ENCODE peak calls at places on chromosomes 3 and 15, in seven cellular contexts. N is AG10803, M is astrocyte of the spinal cord, L is heart left ventricle, K is lower leg skin, S is uterus, B is heart right ventricle. P is an unnamed sample.

GRCh38 chr3:195443391-195443989 is 670 bp upstream of the ACAP2 start:
- DNase-seq in N (no peak), M (no peak), L (no peak), K (no peak), S (no peak), B (no peak), P (no peak)

GRCh38 chr3:64216706-64217105 is 8.6 kb downstream of the PRICKLE2 start:
- DNase-seq in N (peak; percentile 58), M (peak; percentile 54), L (no peak), K (no peak), S (no peak), B (no peak), P (peak; percentile 69)

GRCh38 chr15:40953713-40954074 is 423 bp downstream of the CHAC1 start:
- DNase-seq in N (no peak), M (no peak), L (no peak), K (no peak), S (no peak), B (no peak), P (peak; percentile 38)

GRCh38 chr3:52308308-52308707 is 7.8 kb upstream of the DNAH1 start:
- DNase-seq in N (no peak), M (no peak), L (no peak), K (no peak), S (no peak), B (no peak), P (no peak)

GRCh38 chr3:45034612-45035252 is 8.6 kb downstream of the CLEC3B start:
- DNase-seq in N (no peak), M (no peak), L (peak; percentile 73), K (peak; percentile 75), S (no peak), B (peak; percentile 62), P (no peak)

GRCh38 chr3:188174309-188175044 is 20.5 kb downstream of the LPP start:
- DNase-seq in N (no peak), M (no peak), L (no peak), K (no peak), S (no peak), B (no peak), P (no peak)

GRCh38 chr3:101061312-101061711 is 68.1 kb upstream of the ABI3BP start:
- DNase-seq in N (no peak), M (no peak), L (no peak), K (no peak), S (no peak), B (no peak), P (no peak)

GRCh38 chr3:63279000-63279366 is 875 bp downstream of the SYNPR start:
- DNase-seq in N (no peak), M (no peak), L (no peak), K (no peak), S (no peak), B (no peak), P (no peak)

GRCh38 chr3:50221051-50221412 is 15.0 kb upstream of the GNAI2 start:
- DNase-seq in N (no peak), M (no peak), L (no peak), K (no peak), S (no peak), B (no peak), P (no peak)

GRCh38 chr3:139358857-139359562 is 15.2 kb downstream of the MRPS22 start:
- DNase-seq in N (no peak), M (no peak), L (no peak), K (no peak), S (no peak), B (no peak), P (no peak)

GRCh38 chr15:61018083-61018482 is 211.0 kb downstream of the RORA start:
- DNase-seq in N (no peak), M (no peak), L (no peak), K (no peak), S (no peak), B (no peak), P (no peak)

GRCh38 chr3:25587094-25587493 is 77.6 kb downstream of the TOP2B start:
- DNase-seq in N (no peak), M (no peak), L (no peak), K (no peak), S (no peak), B (no peak), P (no peak)

GRCh38 chr3:8319935-8320634 is 181.5 kb upstream of the LMCD1 start:
- DNase-seq in N (peak; percentile 85), M (peak; percentile 65), L (no peak), K (no peak), S (no peak), B (no peak), P (peak; percentile 84)

DNA sequence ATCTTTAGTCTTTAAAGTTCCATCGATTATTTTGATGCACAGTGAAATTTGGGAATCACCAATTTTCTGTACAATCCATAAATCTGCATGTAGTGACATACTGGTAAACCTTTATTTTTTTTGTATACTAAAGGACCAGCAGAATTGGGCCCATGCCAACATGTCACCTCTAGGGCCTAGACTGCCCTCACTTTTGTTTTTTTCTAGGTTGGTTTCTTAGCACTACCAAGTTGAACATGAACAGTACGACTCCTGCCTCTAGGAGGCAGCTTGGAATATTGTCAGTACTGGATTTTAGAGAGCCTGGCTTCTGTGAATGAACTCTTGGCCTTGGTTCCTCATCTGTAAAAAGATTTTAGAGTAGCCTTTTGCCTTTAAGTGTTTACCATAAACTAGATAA is 32.3 kb downstream of the NKIRAS1 start:
- DNase-seq in N (peak; percentile 3), M (no peak), L (no peak), K (no peak), S (no peak), B (no peak), P (no peak)
- TF ChIP-seq CTCF in N (peak; percentile 8), M (peak; percentile 14), L (no peak), K (no peak), S (no peak), B (no peak), P (peak; percentile 8)

GRCh38 chr3:184582998-184583344 is 21.4 kb downstream of the EPHB3 start:
- DNase-seq in N (no peak), M (no peak), L (no peak), K (no peak), S (no peak), B (no peak), P (no peak)
- H3K4me3 ChIP-seq in N (peak overlapping the region; percentile 57), M (peak overlapping the region; percentile 32), L (peak overlapping the region; percentile 65), K (peak overlapping the region; percentile 23), S (peak overlapping the region; percentile 31), B (peak overlapping the region; percentile 50), P (peak overlapping the region; percentile 28)

GRCh38 chr3:182148360-182148759 is 436.6 kb downstream of the SOX2 start:
- DNase-seq in N (no peak), M (no peak), L (no peak), K (no peak), S (no peak), B (no peak), P (no peak)

GRCh38 chr3:182138388-182138787 is 426.7 kb downstream of the SOX2 start:
- DNase-seq in N (no peak), M (no peak), L (no peak), K (no peak), S (no peak), B (no peak), P (no peak)

GRCh38 chr3:182139627-182140357 is 428.1 kb downstream of the SOX2 start:
- DNase-seq in N (no peak), M (no peak), L (no peak), K (no peak), S (no peak), B (no peak), P (no peak)

GRCh38 chr3:182143903-182144302 is 432.2 kb downstream of the SOX2 start:
- DNase-seq in N (no peak), M (no peak), L (no peak), K (no peak), S (no peak), B (no peak), P (no peak)

DNA sequence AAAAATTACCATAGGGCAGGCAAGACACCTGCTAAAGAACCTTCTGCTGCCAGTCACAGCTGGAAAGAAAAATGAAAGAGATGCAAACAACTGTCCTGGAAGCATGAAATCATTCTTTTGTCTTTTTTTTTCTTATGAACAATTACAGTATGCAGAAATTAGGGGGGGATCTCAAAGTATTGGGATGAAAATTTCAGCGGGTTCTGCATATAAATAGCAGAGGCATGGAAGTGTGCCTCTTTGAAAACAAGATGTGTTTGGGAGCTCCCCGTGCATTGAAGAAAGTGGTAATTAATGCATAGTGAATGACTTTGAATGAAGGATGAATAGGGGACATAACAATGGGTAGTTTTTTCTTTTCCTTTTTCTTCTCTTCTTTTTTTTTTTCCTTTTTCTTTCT is 431.2 kb downstream of the SOX2 start:
- DNase-seq in N (no peak), M (no peak), L (no peak), K (no peak), S (no peak), B (no peak), P (no peak)
- TF ChIP-seq CTCF in N (no peak), M (no peak), L (no peak), K (no peak), S (no peak), B (no peak), P (no peak)

GRCh38 chr3:126259411-126260391 is 79.3 kb upstream of the ALDH1L1 start:
- DNase-seq in N (no peak), M (peak; percentile 22), L (peak; percentile 89), K (no peak), S (peak; percentile 58), B (peak; percentile 51), P (no peak)
- H3K4me3 ChIP-seq in N (no peak overlapping the region), M (no peak overlapping the region), L (peak overlapping the region; percentile 30), K (no peak overlapping the region), S (no peak overlapping the region), B (no peak overlapping the region), P (no peak overlapping the region)

GRCh38 chr15:83653639-83654378 is at the start of gene ADAMTSL3:
- DNase-seq in N (peak; percentile 36), M (peak; percentile 11), L (peak; percentile 88), K (no peak), S (peak; percentile 79), B (peak; percentile 80), P (peak; percentile 14)
- TF ChIP-seq CTCF in N (no peak), M (no peak), L (no peak), K (no peak), S (peak; percentile 34), B (peak; percentile 15), P (no peak)

GRCh38 chr3:184320099-184320445 is 5.7 kb downstream of the EIF4G1 start:
- DNase-seq in N (peak; percentile 97), M (peak; percentile 97), L (peak; percentile 97), K (peak; percentile 96), S (peak; percentile 97), B (peak; percentile 96), P (peak; percentile 99)
- H3K4me3 ChIP-seq in N (peak overlapping the region; percentile 47), M (no peak overlapping the region), L (peak overlapping the region; percentile 23), K (no peak overlapping the region), S (no peak overlapping the region), B (peak overlapping the region; percentile 28), P (peak overlapping the region; percentile 37)

DNA sequence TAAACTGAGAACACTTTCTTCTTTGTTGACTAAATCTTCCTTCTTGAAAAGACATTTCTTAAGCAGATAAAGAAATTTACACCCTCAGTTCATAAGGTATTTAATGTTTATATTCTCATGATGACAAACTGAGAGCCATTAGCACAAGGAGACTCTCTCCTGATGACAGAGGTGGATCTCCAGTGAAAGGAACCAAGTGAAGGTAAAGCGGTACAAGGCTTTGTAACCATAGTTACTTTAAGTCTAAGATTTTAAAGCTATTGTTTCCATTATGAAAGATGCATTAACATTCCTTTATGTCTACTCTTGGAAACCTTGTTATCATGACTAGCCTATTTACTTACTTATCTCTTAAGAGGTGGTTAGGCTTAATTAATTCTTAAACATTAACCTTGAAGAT is 737.1 kb downstream of the MECOM start:
- DNase-seq in N (no peak), M (no peak), L (no peak), K (no peak), S (no peak), B (no peak), P (no peak)
- TF ChIP-seq CTCF in N (no peak), M (no peak), L (no peak), K (no peak), S (no peak), B (no peak), P (no peak)